ENCODE peak calls at places on chromosomes 11 and 22, in seven cellular contexts. V is cardiac fibroblast, H is putamen, D is GM20000, K is adipocyte, J is posterior cingulate gyrus, W is BJ. I is an unnamed sample.

GRCh38 chr22:24099661-24100060 is 81.6 kb upstream of the SUSD2 start:
- DNase-seq in V (no peak), K (no peak), J (no peak), D (no peak), H (no peak), W (no peak), I (no peak)

GRCh38 chr11:14643697-14644395 is at the start of gene PDE3B:
- DNase-seq in D (peak; percentile 86), K (peak; percentile 67), W (no peak), J (peak; percentile 93), V (peak; percentile 30), H (peak; percentile 26), I (peak; percentile 34)

GRCh38 chr11:33017478-33017877 is 1.8 kb downstream of the DEPDC7 start:
- DNase-seq in H (no peak), D (no peak), K (no peak), W (no peak), J (no peak), V (no peak), I (no peak)

GRCh38 chr22:28410050-28410816 is 269.4 kb downstream of the TTC28 start:
- DNase-seq in D (no peak), V (peak; percentile 68), H (no peak), J (no peak), K (peak; percentile 80), W (no peak), I (peak; percentile 61)

GRCh38 chr11:43997022-43997665 is 50.6 kb upstream of the ACCSL start:
- DNase-seq in D (no peak), J (no peak), K (no peak), H (no peak), W (no peak), V (no peak), I (no peak)

GRCh38 chr11:100942016-100942415 is 187.6 kb downstream of the PGR start:
- DNase-seq in V (no peak), D (no peak), J (no peak), W (no peak), K (no peak), H (no peak), I (no peak)

GRCh38 chr11:10087186-10087585 is 206.8 kb downstream of the SBF2 start:
- DNase-seq in J (no peak), V (no peak), H (no peak), D (no peak), W (no peak), K (peak; percentile 48), I (no peak)

GRCh38 chr11:63779044-63779443 is 10.5 kb upstream of the ZFTA start:
- DNase-seq in V (no peak), H (no peak), D (no peak), K (peak; percentile 45), W (no peak), J (no peak), I (no peak)

GRCh38 chr22:44424867-44425351 is 73.1 kb downstream of the RTL6 start:
- DNase-seq in H (no peak), J (peak; percentile 53), W (no peak), K (no peak), V (no peak), D (no peak), I (no peak)

GRCh38 chr11:125902315-125902926 is 585 bp downstream of the PUS3 start:
- DNase-seq in H (no peak), K (no peak), W (no peak), J (no peak), D (no peak), V (no peak), I (no peak)

I was measured in astrocyte of the spinal cord.